ENCODE peak calls at places on chromosomes 11 and 22, in six cellular contexts. Q is thoracic aorta, F is fibroblast of mammary gland, D is iPS DF 6.9, R is body of pancreas, U is left ventricle myocardium inferior. I is an unnamed sample.

GRCh38 chr11:100269511-100269910 is 417.6 kb upstream of the ARHGAP42 start:
- DNase-seq in Q (no peak), F (no peak), D (no peak), R (no peak), U (no peak), I (no peak)

GRCh38 chr11:76371170-76371569 is 9.8 kb downstream of the THAP12 start:
- DNase-seq in Q (no peak), F (peak; percentile 86), D (no peak), R (peak; percentile 40), U (no peak), I (no peak)

GRCh38 chr11:124174001-124174400 is 9.1 kb upstream of the OR10D3 start:
- DNase-seq in Q (no peak), F (peak; percentile 59), D (peak; percentile 61), R (peak; percentile 23), U (no peak), I (no peak)

GRCh38 chr22:17751596-17751995 is 22.7 kb downstream of the BID start:
- DNase-seq in Q (no peak), F (no peak), D (no peak), R (no peak), U (no peak), I (no peak)

GRCh38 chr11:35852056-35852455 is 91.8 kb upstream of the LDLRAD3 start:
- DNase-seq in Q (no peak), F (peak; percentile 4), D (no peak), R (peak; percentile 22), U (peak; percentile 33), I (no peak)

GRCh38 chr11:25065711-25066110 is 568.9 kb downstream of the LUZP2 start:
- DNase-seq in Q (no peak), F (peak; percentile 65), D (no peak), R (no peak), U (no peak), I (no peak)

GRCh38 chr11:41461057-41461681 is 1.7 kb upstream of the LRRC4C start:
- DNase-seq in Q (no peak), F (peak; percentile 6), D (no peak), R (no peak), U (no peak), I (no peak)

GRCh38 chr11:24348908-24349307 is 147.9 kb upstream of the LUZP2 start:
- DNase-seq in Q (no peak), F (no peak), D (no peak), R (no peak), U (no peak), I (no peak)

GRCh38 chr11:110029714-110030113 is 63.5 kb upstream of the ZC3H12C start:
- DNase-seq in Q (no peak), F (no peak), D (no peak), R (no peak), U (no peak), I (no peak)

GRCh38 chr11:8297781-8298440 is 34.2 kb upstream of the LMO1 start:
- DNase-seq in Q (no peak), F (no peak), D (no peak), R (no peak), U (no peak), I (no peak)

GRCh38 chr22:20578707-20579106 is 71.3 kb downstream of the MED15 start:
- DNase-seq in Q (no peak), F (no peak), D (no peak), R (no peak), U (no peak), I (no peak)

GRCh38 chr11:79481795-79482194 is 41.0 kb upstream of the TENM4 start:
- DNase-seq in Q (no peak), F (no peak), D (no peak), R (no peak), U (no peak), I (no peak)

GRCh38 chr11:15038963-15039362 is 34.4 kb upstream of the CALCB start:
- DNase-seq in Q (no peak), F (peak; percentile 55), D (no peak), R (no peak), U (no peak), I (no peak)

GRCh38 chr22:39601180-39601535 is 30.6 kb downstream of the CACNA1I start:
- DNase-seq in Q (no peak), F (no peak), D (no peak), R (no peak), U (no peak), I (no peak)

GRCh38 chr22:39598017-39598965 is 27.7 kb downstream of the CACNA1I start:
- DNase-seq in Q (no peak), F (no peak), D (peak; percentile 64), R (peak; percentile 77), U (no peak), I (no peak)

GRCh38 chr22:39600491-39601179 is 30.1 kb downstream of the CACNA1I start:
- DNase-seq in Q (no peak), F (no peak), D (no peak), R (no peak), U (no peak), I (no peak)

GRCh38 chr22:39607093-39607492 is 36.5 kb downstream of the CACNA1I start:
- DNase-seq in Q (no peak), F (no peak), D (no peak), R (no peak), U (no peak), I (no peak)

DNA sequence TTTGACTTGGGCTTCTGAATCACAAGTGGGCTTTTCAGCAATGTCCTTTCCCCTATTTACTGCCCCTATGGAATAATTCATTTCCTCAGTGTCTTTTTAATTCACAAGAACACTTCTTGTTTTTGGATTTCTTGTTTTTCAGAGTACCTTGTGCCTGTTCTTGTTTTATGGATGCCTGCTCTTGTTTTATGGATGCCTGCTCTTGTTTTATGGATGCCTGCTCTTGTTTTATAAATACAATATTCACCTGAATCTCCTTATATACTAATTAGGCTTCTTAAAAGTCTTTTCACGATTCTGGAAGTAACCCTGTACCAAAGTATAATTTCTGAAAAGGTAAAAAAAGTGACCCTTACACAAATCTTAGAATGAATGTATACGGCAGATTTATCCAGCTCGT is 32.8 kb downstream of the CACNA1I start:
- DNase-seq in Q (no peak), F (no peak), D (no peak), R (no peak), U (no peak), I (no peak)
- H3K4me3 ChIP-seq in Q (no peak overlapping the region), F (no peak overlapping the region), D (no peak overlapping the region), R (no peak overlapping the region), U (no peak overlapping the region), I (no peak overlapping the region)

GRCh38 chr11:33160147-33160546 is 1.1 kb downstream of the CSTF3 start:
- DNase-seq in Q (no peak), F (peak; percentile 58), D (no peak), R (no peak), U (no peak), I (no peak)

GRCh38 chr11:33160587-33160986 is 693 bp downstream of the CSTF3 start:
- DNase-seq in Q (no peak), F (no peak), D (no peak), R (no peak), U (no peak), I (no peak)

GRCh38 chr11:33161120-33162005 is at the start of gene CSTF3:
- DNase-seq in Q (peak; percentile 100), F (peak; percentile 98), D (peak; percentile 99), R (peak; percentile 100), U (peak; percentile 100), I (peak; percentile 100)

GRCh38 chr11:33157103-33158027 is 3.9 kb downstream of the CSTF3 start:
- DNase-seq in Q (no peak), F (peak; percentile 36), D (no peak), R (no peak), U (no peak), I (no peak)

GRCh38 chr11:33158596-33158995 is 2.7 kb downstream of the CSTF3 start:
- DNase-seq in Q (no peak), F (no peak), D (no peak), R (no peak), U (no peak), I (no peak)
- H3K4me3 ChIP-seq in Q (no peak overlapping the region), F (no peak overlapping the region), D (no peak overlapping the region), R (no peak overlapping the region), U (no peak overlapping the region), I (no peak overlapping the region)

GRCh38 chr22:38618258-38618657 is 37.9 kb downstream of the FAM227A start:
- DNase-seq in Q (no peak), F (no peak), D (no peak), R (no peak), U (no peak), I (no peak)
- H3K4me3 ChIP-seq in Q (no peak overlapping the region), F (no peak overlapping the region), D (no peak overlapping the region), R (no peak overlapping the region), U (no peak overlapping the region), I (no peak overlapping the region)

DNA sequence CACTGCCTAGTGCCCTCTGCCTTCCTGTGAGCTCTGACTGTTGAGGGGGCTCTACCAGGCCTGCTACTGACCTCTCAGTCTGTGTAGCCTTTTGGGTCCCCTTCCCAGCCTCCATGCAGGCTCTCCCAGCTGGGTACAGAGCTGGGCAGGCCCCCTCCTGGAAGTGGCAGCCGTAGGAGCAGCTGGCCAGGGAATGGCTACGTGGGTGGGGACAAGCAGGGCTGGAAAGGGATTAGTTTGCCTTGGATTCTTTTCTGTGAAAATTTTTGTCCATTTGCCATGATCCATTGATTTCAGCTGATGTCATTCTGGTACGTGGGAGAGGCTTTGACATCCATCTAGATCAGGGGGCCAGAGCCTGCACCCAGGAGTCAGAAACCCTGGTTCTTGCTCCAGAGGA is 23.9 kb upstream of the NECTIN1 start:
- DNase-seq in Q (no peak), F (no peak), D (no peak), R (no peak), U (no peak), I (no peak)
- H3K4me3 ChIP-seq in Q (no peak overlapping the region), F (no peak overlapping the region), D (no peak overlapping the region), R (no peak overlapping the region), U (no peak overlapping the region), I (no peak overlapping the region)

GRCh38 chr11:6258571-6258998 is 1.1 kb upstream of the CCKBR start:
- DNase-seq in Q (no peak), F (no peak), D (no peak), R (peak; percentile 25), U (no peak), I (no peak)
- H3K4me3 ChIP-seq in Q (peak overlapping the region; percentile 65), F (no peak overlapping the region), D (no peak overlapping the region), R (no peak overlapping the region), U (peak overlapping the region; percentile 63), I (peak overlapping the region; percentile 50)

GRCh38 chr11:132072880-132073213 is 702.4 kb downstream of the NTM start:
- DNase-seq in Q (no peak), F (peak; percentile 49), D (no peak), R (no peak), U (no peak), I (no peak)

GRCh38 chr11:132073787-132074186 is 703.4 kb downstream of the NTM start:
- DNase-seq in Q (no peak), F (no peak), D (no peak), R (no peak), U (no peak), I (no peak)

GRCh38 chr11:132068556-132068955 is 698.1 kb downstream of the NTM start:
- DNase-seq in Q (no peak), F (no peak), D (no peak), R (no peak), U (no peak), I (no peak)

GRCh38 chr11:132075447-132075846 is 705.0 kb downstream of the NTM start:
- DNase-seq in Q (no peak), F (no peak), D (no peak), R (no peak), U (no peak), I (no peak)

GRCh38 chr11:132072044-132072879 is 701.8 kb downstream of the NTM start:
- DNase-seq in Q (no peak), F (peak; percentile 97), D (no peak), R (no peak), U (no peak), I (no peak)
- H3K4me3 ChIP-seq in Q (no peak overlapping the region), F (no peak overlapping the region), D (no peak overlapping the region), R (no peak overlapping the region), U (no peak overlapping the region), I (no peak overlapping the region)